ENCODE peak calls at places on chromosomes 13 and 19, in four cellular contexts. One of them, this sample, is unnamed.

GRCh38 chr13:77919351-77920294 is 992 bp upstream of the EDNRB start:
- DNase-seq in left lung: peak; percentile 83
- DNase-seq in ascending aorta: no peak
- DNase-seq in tibial nerve: peak; percentile 19
- DNase-seq in this sample: peak; percentile 70

GRCh38 chr13:37701972-37702371 is 103.4 kb upstream of the POSTN start:
- DNase-seq in left lung: no peak
- DNase-seq in ascending aorta: no peak
- DNase-seq in tibial nerve: peak; percentile 12
- DNase-seq in this sample: no peak

GRCh38 chr19:6218497-6219146 is 61.2 kb downstream of the MLLT1 start:
- DNase-seq in left lung: peak; percentile 94
- DNase-seq in ascending aorta: peak; percentile 59
- DNase-seq in tibial nerve: peak; percentile 98
- DNase-seq in this sample: peak; percentile 92

GRCh38 chr13:83272076-83272475 is 610.2 kb downstream of the SLITRK1 start:
- DNase-seq in left lung: no peak
- DNase-seq in ascending aorta: no peak
- DNase-seq in tibial nerve: no peak
- DNase-seq in this sample: no peak

GRCh38 chr13:30145709-30146367 is 161.5 kb downstream of the KATNAL1 start:
- DNase-seq in left lung: no peak
- DNase-seq in ascending aorta: no peak
- DNase-seq in tibial nerve: no peak
- DNase-seq in this sample: no peak

GRCh38 chr19:52533901-52534300 is 6.4 kb downstream of the ZNF808 start:
- DNase-seq in left lung: no peak
- DNase-seq in ascending aorta: no peak
- DNase-seq in tibial nerve: no peak
- DNase-seq in this sample: peak; percentile 17

GRCh38 chr13:28574617-28575142 is 79.8 kb upstream of the FLT1 start:
- DNase-seq in left lung: no peak
- DNase-seq in ascending aorta: no peak
- DNase-seq in tibial nerve: no peak
- DNase-seq in this sample: peak; percentile 7

GRCh38 chr13:39282400-39282972 is 244.2 kb downstream of the NHLRC3 start:
- DNase-seq in left lung: no peak
- DNase-seq in ascending aorta: no peak
- DNase-seq in tibial nerve: no peak
- DNase-seq in this sample: no peak

GRCh38 chr19:46081928-46082727 is 41.3 kb upstream of the IGFL4 start:
- DNase-seq in left lung: no peak
- DNase-seq in ascending aorta: no peak
- DNase-seq in tibial nerve: peak; percentile 21
- DNase-seq in this sample: no peak

GRCh38 chr19:44002212-44002565 is 568 bp upstream of the ZNF230 start:
- DNase-seq in left lung: no peak
- DNase-seq in ascending aorta: no peak
- DNase-seq in tibial nerve: no peak
- DNase-seq in this sample: no peak

GRCh38 chr13:79385694-79386093 is 20.4 kb downstream of the RBM26 start:
- DNase-seq in left lung: no peak
- DNase-seq in ascending aorta: no peak
- DNase-seq in tibial nerve: no peak
- DNase-seq in this sample: no peak

GRCh38 chr19:4062576-4063368 is 3.9 kb downstream of the ZBTB7A start:
- DNase-seq in left lung: peak; percentile 72
- DNase-seq in ascending aorta: no peak
- DNase-seq in tibial nerve: no peak
- DNase-seq in this sample: no peak

GRCh38 chr19:2719910-2720776 is 1.0 kb downstream of the DIRAS1 start:
- DNase-seq in left lung: no peak
- DNase-seq in ascending aorta: no peak
- DNase-seq in tibial nerve: no peak
- DNase-seq in this sample: peak; percentile 60

GRCh38 chr19:53328967-53329366 is 4.6 kb upstream of the ZNF845 start:
- DNase-seq in left lung: no peak
- DNase-seq in ascending aorta: no peak
- DNase-seq in tibial nerve: no peak
- DNase-seq in this sample: peak; percentile 66

GRCh38 chr13:82740442-82740841 is 1141.8 kb downstream of the SLITRK1 start:
- DNase-seq in left lung: peak; percentile 34
- DNase-seq in ascending aorta: no peak
- DNase-seq in tibial nerve: no peak
- DNase-seq in this sample: no peak

GRCh38 chr19:17113127-17113785 is 37.7 kb downstream of the MYO9B start:
- DNase-seq in left lung: no peak
- DNase-seq in ascending aorta: no peak
- DNase-seq in tibial nerve: no peak
- DNase-seq in this sample: no peak
- H3K4me1 ChIP-seq in left lung: peaks cover 5% of the 10 kb centered on the region
- H3K4me1 ChIP-seq in ascending aorta: peaks cover 20% of the 10 kb centered on the region
- H3K4me1 ChIP-seq in tibial nerve: peaks cover 55% of the 10 kb centered on the region
- H3K4me1 ChIP-seq in this sample: peaks cover 21% of the 10 kb centered on the region

DNA sequence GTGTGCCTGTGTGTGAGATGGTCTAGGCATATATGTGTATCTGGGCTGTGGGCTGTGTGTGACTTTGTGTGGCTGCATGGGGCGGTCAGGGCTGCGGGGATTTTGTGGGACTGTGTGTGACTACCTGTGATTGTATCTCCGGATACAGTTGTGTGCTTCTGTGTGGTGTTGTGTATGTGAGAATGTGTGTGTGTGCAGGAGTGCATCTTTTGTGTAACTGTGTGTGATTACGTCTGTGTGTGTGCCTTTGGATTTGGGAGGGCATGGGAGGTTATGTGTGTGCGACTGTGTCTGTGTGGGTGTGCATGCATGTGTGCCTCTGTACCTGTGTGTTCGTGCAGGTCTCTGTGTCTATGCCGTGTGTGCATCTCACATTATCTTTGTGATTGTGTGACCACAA is 7.4 kb downstream of the EHD2 start:
- DNase-seq in left lung: no peak
- DNase-seq in ascending aorta: no peak
- DNase-seq in tibial nerve: no peak
- DNase-seq in this sample: no peak
- H3K4me3 ChIP-seq in left lung: no peak overlapping the region
- H3K4me3 ChIP-seq in ascending aorta: no peak overlapping the region
- H3K4me3 ChIP-seq in tibial nerve: no peak overlapping the region
- H3K4me3 ChIP-seq in this sample: no peak overlapping the region

GRCh38 chr13:35769812-35770211 is 293.3 kb upstream of the MAB21L1 start:
- DNase-seq in left lung: no peak
- DNase-seq in ascending aorta: no peak
- DNase-seq in tibial nerve: no peak
- DNase-seq in this sample: no peak
- H3K4me1 ChIP-seq in left lung: no peaks in the 10 kb centered on the region
- H3K4me1 ChIP-seq in ascending aorta: no peaks in the 10 kb centered on the region
- H3K4me1 ChIP-seq in tibial nerve: no peaks in the 10 kb centered on the region
- H3K4me1 ChIP-seq in this sample: no peaks in the 10 kb centered on the region

GRCh38 chr19:39426170-39426569 is 9.6 kb downstream of the RPS16 start:
- DNase-seq in left lung: no peak
- DNase-seq in ascending aorta: no peak
- DNase-seq in tibial nerve: no peak
- DNase-seq in this sample: no peak

GRCh38 chr19:39423258-39424086 is 11.0 kb downstream of the PLEKHG2 start:
- DNase-seq in left lung: peak; percentile 76
- DNase-seq in ascending aorta: no peak
- DNase-seq in tibial nerve: no peak
- DNase-seq in this sample: no peak

GRCh38 chr19:39427707-39428106 is 8.0 kb downstream of the RPS16 start:
- DNase-seq in left lung: no peak
- DNase-seq in ascending aorta: no peak
- DNase-seq in tibial nerve: no peak
- DNase-seq in this sample: no peak

GRCh38 chr19:39425744-39426143 is 10.0 kb downstream of the RPS16 start:
- DNase-seq in left lung: no peak
- DNase-seq in ascending aorta: no peak
- DNase-seq in tibial nerve: no peak
- DNase-seq in this sample: no peak

GRCh38 chr19:39424934-39425333 is 10.8 kb downstream of the RPS16 start:
- DNase-seq in left lung: no peak
- DNase-seq in ascending aorta: no peak
- DNase-seq in tibial nerve: no peak
- DNase-seq in this sample: no peak
- H3K4me3 ChIP-seq in left lung: no peak overlapping the region
- H3K4me3 ChIP-seq in ascending aorta: no peak overlapping the region
- H3K4me3 ChIP-seq in tibial nerve: no peak overlapping the region
- H3K4me3 ChIP-seq in this sample: no peak overlapping the region

GRCh38 chr19:18418034-18418724 is 1.0 kb upstream of the SSBP4 start:
- DNase-seq in left lung: peak; percentile 86
- DNase-seq in ascending aorta: no peak
- DNase-seq in tibial nerve: no peak
- DNase-seq in this sample: no peak
- H3K4me1 ChIP-seq in left lung: peaks cover 47% of the 10 kb centered on the region
- H3K4me1 ChIP-seq in ascending aorta: peaks cover 15% of the 10 kb centered on the region
- H3K4me1 ChIP-seq in tibial nerve: peaks cover 83% of the 10 kb centered on the region
- H3K4me1 ChIP-seq in this sample: peaks cover 55% of the 10 kb centered on the region

GRCh38 chr13:111058796-111059506 is 56.2 kb upstream of the ARHGEF7 start:
- DNase-seq in left lung: no peak
- DNase-seq in ascending aorta: no peak
- DNase-seq in tibial nerve: no peak
- DNase-seq in this sample: no peak
- H3K4me3 ChIP-seq in left lung: no peak overlapping the region
- H3K4me3 ChIP-seq in ascending aorta: no peak overlapping the region
- H3K4me3 ChIP-seq in tibial nerve: no peak overlapping the region
- H3K4me3 ChIP-seq in this sample: no peak overlapping the region

This sample was measured in heart right ventricle.